ENCODE peak calls at places on chromosomes 13 and 19, in nine cellular contexts. S is aorta, C is stomach, I is fibroblast of lung, X is WERI-Rb-1, J is mesendoderm, U is psoas muscle, T is NT2/D1, W is neural progenitor cell. Z is an unnamed sample.

GRCh38 chr13:102962430-102962829 is 103.8 kb downstream of the SLC10A2 start:
- DNase-seq in S (no peak), C (no peak), I (no peak), X (no peak), J (no peak), U (no peak), T (no peak), W (no peak), Z (no peak)

GRCh38 chr19:18119243-18120105 is 21.9 kb downstream of the MAST3 start:
- DNase-seq in S (no peak), C (no peak), I (no peak), X (no peak), J (no peak), U (no peak), T (no peak), W (no peak), Z (peak; percentile 55)

GRCh38 chr13:107457686-107458085 is 757.6 kb downstream of the LIG4 start:
- DNase-seq in S (no peak), C (no peak), I (no peak), X (no peak), J (peak; percentile 14), U (no peak), T (no peak), W (peak; percentile 23), Z (no peak)

GRCh38 chr19:29849234-29849633 is 37.4 kb downstream of the CCNE1 start:
- DNase-seq in S (peak; percentile 7), C (no peak), I (no peak), X (no peak), J (no peak), U (no peak), T (no peak), W (no peak), Z (no peak)

GRCh38 chr19:45782162-45782623 is at the start of gene DMPK:
- DNase-seq in S (peak; percentile 89), C (no peak), I (no peak), X (peak; percentile 14), J (no peak), U (peak; percentile 74), T (no peak), W (no peak), Z (peak; percentile 81)

GRCh38 chr19:43592800-43593350 is 3.1 kb downstream of the IRGQ start:
- DNase-seq in S (no peak), C (no peak), I (no peak), X (no peak), J (no peak), U (no peak), T (no peak), W (no peak), Z (no peak)

GRCh38 chr19:54297759-54298305 is 15.1 kb downstream of the LILRA5 start:
- DNase-seq in S (no peak), C (no peak), I (no peak), X (no peak), J (peak; percentile 4), U (no peak), T (no peak), W (peak; percentile 9), Z (peak; percentile 56)

GRCh38 chr13:78603240-78603947 is at the start of gene POU4F1:
- DNase-seq in S (peak; percentile 77), C (no peak), I (peak; percentile 11), X (peak; percentile 88), J (peak; percentile 88), U (peak; percentile 59), T (no peak), W (peak; percentile 93), Z (peak; percentile 94)

GRCh38 chr13:59247166-59247565 is 916.6 kb downstream of the DIAPH3 start:
- DNase-seq in S (no peak), C (peak; percentile 49), I (no peak), X (peak; percentile 9), J (no peak), U (peak; percentile 23), T (no peak), W (no peak), Z (no peak)

GRCh38 chr13:113975416-113975815 is 1.5 kb upstream of the C13orf46 start:
- DNase-seq in S (peak; percentile 47), C (no peak), I (no peak), X (no peak), J (no peak), U (peak; percentile 10), T (no peak), W (no peak), Z (no peak)

GRCh38 chr19:57319869-57320179 is 448 bp upstream of the ZNF543 start:
- DNase-seq in S (no peak), C (no peak), I (no peak), X (no peak), J (no peak), U (no peak), T (no peak), W (no peak), Z (no peak)

GRCh38 chr13:49216334-49216733 is 3.8 kb upstream of the MLNR start:
- DNase-seq in S (no peak), C (no peak), I (no peak), X (no peak), J (no peak), U (no peak), T (no peak), W (no peak), Z (no peak)

GRCh38 chr13:30158774-30159445 is 148.4 kb downstream of the KATNAL1 start:
- DNase-seq in S (no peak), C (peak; percentile 53), I (peak; percentile 86), X (no peak), J (no peak), U (peak; percentile 34), T (no peak), W (no peak), Z (no peak)

GRCh38 chr19:51687791-51688664 is 5.1 kb upstream of the SPACA6 start:
- DNase-seq in S (peak; percentile 88), C (peak; percentile 32), I (peak; percentile 60), X (peak; percentile 59), J (peak; percentile 90), U (peak; percentile 72), T (no peak), W (peak; percentile 72), Z (peak; percentile 67)

GRCh38 chr13:66430266-66430665 is 799.9 kb downstream of the PCDH9 start:
- DNase-seq in S (no peak), C (no peak), I (no peak), X (no peak), J (no peak), U (no peak), T (no peak), W (no peak), Z (no peak)

DNA sequence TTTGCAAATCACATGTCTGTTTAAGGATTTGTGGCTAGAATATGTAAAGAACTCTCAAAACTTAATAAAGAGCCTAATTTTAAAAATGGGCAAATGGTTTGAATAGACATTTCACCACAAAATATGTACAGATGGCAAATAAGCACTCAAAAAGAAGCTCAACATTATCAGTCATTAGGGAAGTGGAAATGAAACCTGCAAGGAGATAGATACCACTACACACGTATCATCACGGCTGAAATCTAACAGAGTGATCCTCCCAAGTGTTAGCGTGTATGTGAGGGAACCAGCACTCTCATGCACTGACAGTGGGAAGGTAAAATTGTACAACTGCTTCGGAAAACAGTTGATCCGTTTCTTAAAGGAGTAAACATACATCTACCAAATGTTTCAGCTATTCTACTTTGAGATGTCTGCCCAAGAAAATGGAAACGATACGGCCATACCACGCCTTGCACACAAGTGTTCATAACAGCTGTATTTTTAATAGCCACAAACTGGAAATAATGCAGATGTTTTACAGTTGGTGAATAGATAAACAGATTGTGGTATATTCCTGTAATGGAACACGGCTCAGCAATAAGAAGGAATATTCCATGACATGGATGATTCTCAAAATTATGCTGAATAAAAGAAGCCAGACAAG is 14.5 kb downstream of the ARHGEF7 start:
- DNase-seq in S (no peak), C (no peak), I (no peak), X (no peak), J (no peak), U (no peak), T (no peak), W (no peak), Z (no peak)
- H3K4me3 ChIP-seq in S (no peak overlapping the region), C (no peak overlapping the region), I (no peak overlapping the region), X (no peak overlapping the region), J (no peak overlapping the region), U (no peak overlapping the region), T (no peak overlapping the region), W (no peak overlapping the region), Z (no peak overlapping the region)

GRCh38 chr19:16654621-16655020 is 5.3 kb downstream of the SMIM7 start:
- DNase-seq in S (no peak), C (no peak), I (peak; percentile 6), X (no peak), J (no peak), U (no peak), T (no peak), W (no peak), Z (no peak)
- H3K4me3 ChIP-seq in S (no peak overlapping the region), C (no peak overlapping the region), I (no peak overlapping the region), X (no peak overlapping the region), J (no peak overlapping the region), U (no peak overlapping the region), T (no peak overlapping the region), W (no peak overlapping the region), Z (no peak overlapping the region)

DNA sequence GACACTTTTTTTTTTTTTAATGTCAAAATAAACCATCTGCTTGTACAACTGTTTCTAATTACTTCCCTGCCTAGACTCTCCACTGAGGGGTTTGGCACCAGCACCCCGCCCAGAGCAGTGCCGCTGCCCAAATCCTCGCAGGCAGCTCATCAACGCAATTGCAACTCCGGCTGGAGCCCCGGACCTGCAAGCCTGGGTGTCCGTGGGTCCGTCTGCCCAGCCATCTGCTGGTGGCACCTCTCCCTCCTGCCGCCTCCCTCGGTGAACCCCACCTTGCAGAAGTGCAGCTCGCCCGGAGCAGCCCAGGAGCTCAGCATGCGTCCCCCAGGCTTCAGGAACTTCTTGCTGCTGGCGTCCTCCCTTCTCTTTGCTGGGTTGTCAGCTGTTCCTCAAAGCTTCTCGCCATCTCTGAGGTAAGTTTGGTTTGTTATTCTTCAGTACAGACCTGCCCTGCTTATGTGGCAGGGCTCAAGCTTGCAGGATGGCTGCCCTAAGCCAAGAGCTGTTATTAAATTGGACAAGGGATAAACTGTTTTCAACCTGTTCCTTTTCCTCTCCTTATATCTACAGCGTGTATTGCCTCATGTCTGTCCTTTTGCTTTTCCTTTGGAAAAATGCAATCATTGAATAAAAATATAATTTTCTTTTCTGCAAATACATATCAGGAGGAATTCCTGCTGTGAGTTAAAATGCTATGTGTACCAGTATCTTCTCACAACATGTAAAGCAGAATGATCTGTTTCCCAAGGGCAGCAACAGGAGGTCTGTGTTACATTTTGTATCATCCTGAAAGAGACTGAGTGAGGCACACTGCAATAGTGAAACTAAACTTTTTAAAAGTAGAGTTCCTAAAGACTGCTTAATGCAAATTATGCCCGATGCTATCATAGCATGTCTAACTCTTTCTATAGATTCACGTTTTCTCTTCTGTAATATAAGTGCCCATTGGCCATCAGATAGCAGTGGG is at the start of gene ITGBL1:
- DNase-seq in S (peak; percentile 80), C (no peak), I (no peak), X (peak; percentile 71), J (no peak), U (peak; percentile 23), T (no peak), W (no peak), Z (peak; percentile 14)
- H3K4me3 ChIP-seq in S (peak within 1 kb of the TSS; percentile 63), C (peak within 1 kb of the TSS; percentile 47), I (peak within 1 kb of the TSS; percentile 64), X (peak within 1 kb of the TSS; percentile 48), J (no peak within 1 kb of the TSS), U (peak within 1 kb of the TSS; percentile 54), T (peak within 1 kb of the TSS; percentile 8), W (no peak within 1 kb of the TSS), Z (no peak within 1 kb of the TSS)

DNA sequence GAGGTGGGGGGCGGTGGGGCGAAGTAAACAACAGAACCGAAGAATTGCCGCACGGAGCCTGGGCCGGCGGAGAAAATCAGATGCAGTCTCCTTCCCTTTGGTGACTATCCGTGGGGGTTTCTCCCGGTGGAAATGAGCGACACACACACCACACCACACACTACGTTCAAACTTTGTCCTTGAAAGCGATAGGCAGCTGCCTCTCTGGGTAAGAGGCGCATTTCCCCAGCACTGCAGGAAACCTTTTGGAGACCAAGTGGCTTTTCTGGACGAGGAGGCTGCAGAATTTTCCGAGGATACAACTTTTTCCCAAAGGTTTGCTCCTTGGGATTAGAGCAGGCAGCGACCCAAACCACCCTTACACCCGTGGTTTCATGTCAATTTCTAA is 38.1 kb upstream of the FLT1 start:
- DNase-seq in S (no peak), C (no peak), I (no peak), X (no peak), J (peak; percentile 37), U (no peak), T (no peak), W (no peak), Z (no peak)
- H3K4me3 ChIP-seq in S (peak overlapping the region; percentile 46), C (peak overlapping the region; percentile 39), I (peak overlapping the region; percentile 18), X (no peak overlapping the region), J (no peak overlapping the region), U (peak overlapping the region; percentile 59), T (peak overlapping the region; percentile 62), W (peak overlapping the region; percentile 66), Z (peak overlapping the region; percentile 54)